ENCODE peak calls at places on chromosomes 13 and 19, in ten cellular contexts. P is tibial nerve; G is Peyer's patch; D is cardiac muscle cell; I is naive thymus-derived CD4-positive, alpha-beta T cell; R is ovary; N is right cardiac atrium; U is aorta; B is mesenchymal stem cell; T is thoracic aorta. C is an unnamed sample.

GRCh38 chr13:40350283-40350992 is 316.0 kb downstream of the FOXO1 start:
- DNase-seq in U (no peak), N (no peak), G (no peak), I (no peak), B (no peak), P (no peak), T (no peak), R (no peak), D (no peak), C (no peak)

GRCh38 chr19:3034845-3035541 is 5.9 kb upstream of the TLE2 start:
- DNase-seq in G (peak), U (no peak), T (no peak), R (peak), I (no peak), P (no peak), B (peak), N (no peak), D (peak), C (peak)

GRCh38 chr13:90105881-90106496 is 1241.5 kb upstream of the MIR17HG start:
- DNase-seq in D (no peak), R (no peak), T (no peak), I (no peak), N (no peak), B (peak), U (no peak), P (no peak), G (no peak), C (no peak)

GRCh38 chr19:48491793-48492123 is 19.9 kb downstream of the LMTK3 start:
- DNase-seq in D (peak), R (no peak), P (no peak), G (no peak), B (no peak), T (no peak), I (no peak), N (no peak), U (no peak), C (no peak)

GRCh38 chr13:46126552-46127171 is 21.8 kb upstream of the CPB2 start:
- DNase-seq in N (peak), R (no peak), B (peak), G (peak), T (no peak), D (peak), U (peak), P (peak), I (peak), C (peak)

GRCh38 chr13:83810136-83810535 is 72.1 kb downstream of the SLITRK1 start:
- DNase-seq in B (no peak), I (no peak), D (no peak), T (no peak), N (no peak), U (no peak), G (no peak), R (no peak), P (no peak), C (no peak)

GRCh38 chr19:2221918-2222317 is 14.2 kb downstream of the PLEKHJ1 start:
- DNase-seq in G (no peak), D (peak), P (no peak), T (no peak), I (no peak), N (no peak), U (no peak), R (no peak), B (no peak), C (no peak)

GRCh38 chr13:93151277-93151676 is 75.3 kb upstream of the GPC6 start:
- DNase-seq in U (no peak), I (no peak), P (no peak), G (no peak), N (no peak), B (peak), T (no peak), D (no peak), R (no peak), C (no peak)

GRCh38 chr13:79886601-79887000 is 405.6 kb downstream of the NDFIP2 start:
- DNase-seq in G (no peak), T (no peak), P (no peak), N (no peak), B (no peak), D (no peak), R (no peak), I (no peak), U (no peak), C (no peak)

GRCh38 chr13:28415994-28416411 is 78.9 kb downstream of the FLT1 start:
- DNase-seq in R (no peak), D (no peak), G (no peak), I (no peak), N (no peak), B (no peak), P (no peak), U (no peak), T (no peak), C (no peak)

GRCh38 chr19:37348060-37348459 is 22.8 kb upstream of the ZNF527 start:
- DNase-seq in N (no peak), P (no peak), B (no peak), G (no peak), D (no peak), R (no peak), I (no peak), T (no peak), U (no peak), C (no peak)

GRCh38 chr13:24264976-24265375 is 44.4 kb upstream of the C1QTNF9 start:
- DNase-seq in T (no peak), I (peak), G (peak), U (no peak), R (no peak), D (no peak), B (no peak), N (no peak), P (no peak), C (peak)

GRCh38 chr13:24269803-24270202 is 39.6 kb upstream of the C1QTNF9 start:
- DNase-seq in I (no peak), T (no peak), N (no peak), B (peak), G (no peak), P (no peak), U (no peak), D (no peak), R (no peak), C (no peak)

GRCh38 chr13:24265453-24265852 is 43.9 kb upstream of the C1QTNF9 start:
- DNase-seq in D (no peak), B (no peak), U (no peak), R (no peak), G (no peak), T (no peak), N (no peak), P (no peak), I (no peak), C (no peak)

GRCh38 chr13:24267283-24267682 is 42.1 kb upstream of the C1QTNF9 start:
- DNase-seq in U (no peak), G (peak), T (no peak), R (no peak), N (no peak), D (no peak), B (peak), I (no peak), P (no peak), C (no peak)

DNA sequence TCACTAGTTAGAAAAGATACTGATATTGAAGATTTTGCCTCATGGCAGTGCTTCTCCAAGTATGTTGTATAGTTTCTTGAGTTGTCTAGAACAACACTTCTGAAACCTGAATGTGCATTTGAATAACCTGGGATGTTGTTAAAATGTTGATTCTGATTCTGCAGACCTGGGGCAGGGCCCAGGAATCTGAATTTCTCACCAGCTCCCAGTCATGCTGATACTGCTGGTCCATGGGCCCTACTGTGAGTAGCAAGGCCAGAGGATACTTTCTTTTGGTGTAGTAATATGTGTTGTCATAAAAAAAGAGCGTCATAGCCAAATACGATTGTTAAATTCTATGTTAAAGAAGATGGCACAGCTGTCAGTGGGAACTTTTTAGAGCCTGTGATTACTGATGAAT is 41.6 kb upstream of the C1QTNF9 start:
- DNase-seq in R (no peak), D (no peak), G (no peak), B (no peak), U (no peak), N (no peak), I (no peak), T (no peak), P (no peak), C (no peak)
- H3K4me3 ChIP-seq in R (no peak), D (no peak), G (no peak), B (no peak), U (no peak), N (peak), I (peak), T (peak), P (no peak), C (peak)

GRCh38 chr13:50400930-50401553 is 385.8 kb downstream of the KCNRG start:
- DNase-seq in G (no peak), R (no peak), N (no peak), I (no peak), D (no peak), B (peak), P (no peak), T (no peak), U (no peak), C (no peak)
- H3K27ac ChIP-seq in G (no peak), R (no peak), N (no peak), I (no peak), D (no peak), B (peak), P (peak), T (no peak), U (no peak), C (no peak)

GRCh38 chr13:112711528-112712265 is 21.9 kb downstream of the ATP11A start:
- DNase-seq in G (peak), I (no peak), R (peak), N (peak), B (peak), U (peak), T (peak), P (peak), D (peak), C (no peak)
- H3K4me3 ChIP-seq in G (no peak), I (no peak), R (no peak), N (no peak), B (no peak), U (no peak), T (peak), P (no peak), D (no peak), C (no peak)

GRCh38 chr19:18466354-18466753 is 28.4 kb upstream of the ISYNA1 start:
- DNase-seq in P (no peak), R (no peak), G (no peak), D (no peak), U (peak), I (no peak), B (no peak), T (no peak), N (no peak), C (no peak)

GRCh38 chr19:18465214-18465963 is 27.5 kb upstream of the ISYNA1 start:
- DNase-seq in I (no peak), B (no peak), R (no peak), N (no peak), T (no peak), P (no peak), D (no peak), G (no peak), U (peak), C (no peak)

GRCh38 chr19:18464646-18465045 is 26.7 kb upstream of the ISYNA1 start:
- DNase-seq in N (peak), G (peak), T (peak), R (peak), B (peak), I (no peak), D (no peak), P (peak), U (peak), C (no peak)

GRCh38 chr19:18467978-18468377 is 30.0 kb upstream of the ISYNA1 start:
- DNase-seq in U (no peak), B (no peak), D (no peak), R (no peak), G (no peak), N (no peak), I (no peak), P (no peak), T (no peak), C (no peak)

DNA sequence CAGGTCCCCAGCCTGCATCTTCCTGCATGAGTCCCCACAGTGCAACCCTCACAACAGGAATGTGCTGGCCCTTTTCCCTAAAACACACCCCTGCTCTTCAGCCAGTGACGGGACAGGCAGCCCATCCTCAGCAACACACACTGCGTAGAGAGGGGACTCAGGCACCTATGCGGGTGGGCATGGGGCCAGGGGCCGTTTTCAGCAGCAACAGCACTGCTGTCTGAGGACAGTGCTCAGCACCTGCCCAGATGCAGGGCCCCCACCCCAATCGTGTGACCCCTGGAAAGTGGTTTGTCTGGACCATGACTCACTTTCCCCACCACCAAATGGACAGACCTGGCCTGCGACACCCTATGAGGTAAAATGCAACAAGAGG is 28.0 kb upstream of the ISYNA1 start:
- DNase-seq in U (peak), D (no peak), N (no peak), R (no peak), P (no peak), G (no peak), T (no peak), I (no peak), B (no peak), C (no peak)
- H3K27ac ChIP-seq in U (no peak), D (no peak), N (no peak), R (peak), P (no peak), G (peak), T (peak), I (no peak), B (no peak), C (no peak)

DNA sequence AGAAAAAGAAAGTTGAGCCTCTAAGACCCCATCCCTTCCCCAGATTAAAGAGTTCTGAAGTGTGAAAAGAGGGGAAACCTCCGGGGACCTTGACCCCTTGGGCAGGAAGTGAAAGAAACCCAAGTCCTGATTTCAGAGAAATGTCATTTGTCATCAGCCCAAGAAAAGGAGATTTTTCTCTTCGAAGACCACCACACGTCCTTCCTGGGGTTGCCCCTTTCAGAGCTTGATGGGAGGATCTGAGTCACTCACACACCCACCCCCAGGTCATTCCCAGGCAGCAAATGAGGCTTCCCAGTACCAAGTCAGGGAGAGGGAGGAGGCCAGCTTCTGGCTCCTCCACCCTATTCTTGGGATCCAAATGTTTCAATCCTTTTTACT is 5.3 kb upstream of the KMT2B start:
- DNase-seq in N (no peak), G (no peak), U (no peak), D (no peak), R (no peak), B (no peak), P (no peak), I (no peak), T (no peak), C (no peak)
- H3K4me3 ChIP-seq in N (no peak), G (no peak), U (no peak), D (no peak), R (no peak), B (no peak), P (no peak), I (no peak), T (no peak), C (no peak)